ENCODE peak calls at places on chromosomes 5 and 9, in four cellular contexts. E is posterior cingulate gyrus, D is neuronal stem cell, W is GM13976. B is an unnamed sample.

GRCh38 chr5:368162-369084 is 46.9 kb downstream of the AHRR start:
- DNase-seq in E (peak; percentile 69), D (no peak), W (peak; percentile 81), B (no peak)

GRCh38 chr5:38135486-38136031 is 122.8 kb upstream of the EGFLAM start:
- DNase-seq in E (no peak), D (no peak), W (no peak), B (no peak)

GRCh38 chr9:77956555-77956954 is 75.1 kb downstream of the GNAQ start:
- DNase-seq in E (no peak), D (no peak), W (no peak), B (no peak)

GRCh38 chr9:84271887-84272556 is 68.5 kb downstream of the SLC28A3 start:
- DNase-seq in E (no peak), D (no peak), W (no peak), B (no peak)

GRCh38 chr9:129175515-129175824 is 2.6 kb downstream of the IER5L start:
- DNase-seq in E (no peak), D (peak; percentile 53), W (no peak), B (no peak)

GRCh38 chr9:19618816-19619215 is 170.0 kb downstream of the SLC24A2 start:
- DNase-seq in E (no peak), D (no peak), W (no peak), B (no peak)

GRCh38 chr5:6107675-6108539 is 270.4 kb downstream of the MED10 start:
- DNase-seq in E (no peak), D (no peak), W (no peak), B (no peak)

GRCh38 chr9:69173497-69173890 is 583 bp upstream of the TJP2 start:
- DNase-seq in E (no peak), D (no peak), W (no peak), B (no peak)

GRCh38 chr9:131673531-131673930 is 66.3 kb downstream of the RAPGEF1 start:
- DNase-seq in E (no peak), D (no peak), W (no peak), B (no peak)

GRCh38 chr9:96020822-96021615 is 145.5 kb downstream of the ERCC6L2 start:
- DNase-seq in E (peak; percentile 84), D (peak; percentile 26), W (peak; percentile 64), B (peak; percentile 23)

GRCh38 chr9:120909904-120910303 is 16.7 kb downstream of the TRAF1 start:
- DNase-seq in E (no peak), D (no peak), W (no peak), B (no peak)

GRCh38 chr9:136711751-136712689 is at the start of gene DIPK1B:
- DNase-seq in E (peak; percentile 90), D (peak; percentile 85), W (peak; percentile 74), B (peak; percentile 50)

GRCh38 chr5:172816887-172817418 is 17.1 kb upstream of the ERGIC1 start:
- DNase-seq in E (peak; percentile 78), D (no peak), W (no peak), B (no peak)

GRCh38 chr9:96204853-96205252 is 97.1 kb downstream of the HSD17B3 start:
- DNase-seq in E (no peak), D (no peak), W (no peak), B (no peak)

GRCh38 chr5:94188725-94189124 is 429.7 kb downstream of the KIAA0825 start:
- DNase-seq in E (no peak), D (no peak), W (no peak), B (no peak)

GRCh38 chr9:98953877-98954610 is 10.3 kb downstream of the COL15A1 start:
- DNase-seq in E (no peak), D (no peak), W (no peak), B (no peak)

GRCh38 chr9:99056876-99057664 is 47.8 kb upstream of the TGFBR1 start:
- DNase-seq in E (no peak), D (no peak), W (no peak), B (no peak)

GRCh38 chr5:132827943-132828673 is 2.3 kb downstream of the SHROOM1 start:
- DNase-seq in E (no peak), D (no peak), W (no peak), B (no peak)

GRCh38 chr5:132662925-132663770 is 5.2 kb downstream of the IL13 start:
- DNase-seq in E (no peak), D (no peak), W (peak; percentile 88), B (no peak)

GRCh38 chr9:111914749-111915424 is 18.3 kb downstream of the UGCG start:
- DNase-seq in E (no peak), D (no peak), W (no peak), B (no peak)

GRCh38 chr5:32780508-32780919 is 69.4 kb downstream of the NPR3 start:
- DNase-seq in E (no peak), D (no peak), W (no peak), B (no peak)

GRCh38 chr9:72459308-72459707 is 62.1 kb upstream of the TMC1 start:
- DNase-seq in E (no peak), D (no peak), W (no peak), B (peak; percentile 22)

GRCh38 chr5:14721990-14722656 is 57.6 kb downstream of the OTULIN start:
- DNase-seq in E (no peak), D (no peak), W (no peak), B (no peak)

GRCh38 chr9:1875921-1876448 is 139.2 kb upstream of the SMARCA2 start:
- DNase-seq in E (no peak), D (no peak), W (peak; percentile 61), B (no peak)

GRCh38 chr5:175163586-175164275 is 280.3 kb downstream of the DRD1 start:
- DNase-seq in E (no peak), D (no peak), W (no peak), B (no peak)

GRCh38 chr5:180595381-180596114 is 4.2 kb upstream of the SCGB3A1 start:
- DNase-seq in E (peak; percentile 42), D (no peak), W (no peak), B (no peak)

GRCh38 chr9:77841739-77842386 is 189.7 kb downstream of the GNAQ start:
- DNase-seq in E (no peak), D (no peak), W (no peak), B (no peak)

GRCh38 chr9:127541865-127542264 is 70.2 kb upstream of the STXBP1 start:
- DNase-seq in E (no peak), D (no peak), W (no peak), B (no peak)

GRCh38 chr5:151622367-151623097 is 31.4 kb upstream of the FAT2 start:
- DNase-seq in E (no peak), D (no peak), W (no peak), B (no peak)

GRCh38 chr9:113979713-113980086 is 98.4 kb downstream of the AMBP start:
- DNase-seq in E (no peak), D (no peak), W (no peak), B (no peak)

GRCh38 chr9:128124873-128125574 is 2.5 kb downstream of the PTGES2 start:
- DNase-seq in E (peak; percentile 89), D (peak; percentile 56), W (no peak), B (peak; percentile 64)

GRCh38 chr5:138229387-138229786 is 16.3 kb upstream of the CDC23 start:
- DNase-seq in E (no peak), D (no peak), W (no peak), B (no peak)